ENCODE peak calls at places on chromosome 22, in four cellular contexts. One of them, this sample, is unnamed.

GRCh38 chr22:48827904-48828555 is 999.6 kb downstream of the BRD1 start:
- DNase-seq in upper lobe of right lung: peak
- DNase-seq in LNCaP clone FGC: no peak
- DNase-seq in AG10803: no peak
- DNase-seq in this sample: no peak

GRCh38 chr22:33883961-33884808 is 36.1 kb downstream of the LARGE1 start:
- DNase-seq in LNCaP clone FGC: no peak
- DNase-seq in AG10803: no peak
- DNase-seq in upper lobe of right lung: no peak
- DNase-seq in this sample: no peak

GRCh38 chr22:49295851-49296560 is 531.7 kb downstream of the BRD1 start:
- DNase-seq in LNCaP clone FGC: no peak
- DNase-seq in AG10803: no peak
- DNase-seq in upper lobe of right lung: peak
- DNase-seq in this sample: no peak

GRCh38 chr22:32951807-32952153 is 106.4 kb downstream of the SYN3 start:
- DNase-seq in upper lobe of right lung: no peak
- DNase-seq in LNCaP clone FGC: no peak
- DNase-seq in AG10803: no peak
- DNase-seq in this sample: no peak

GRCh38 chr22:50112151-50113118 is 22.6 kb downstream of the MOV10L1 start:
- DNase-seq in AG10803: peak
- DNase-seq in upper lobe of right lung: no peak
- DNase-seq in LNCaP clone FGC: no peak
- DNase-seq in this sample: peak

GRCh38 chr22:32079110-32080089 is 36.3 kb downstream of the SLC5A1 start:
- DNase-seq in upper lobe of right lung: no peak
- DNase-seq in LNCaP clone FGC: peak
- DNase-seq in AG10803: peak
- DNase-seq in this sample: peak

GRCh38 chr22:48820481-48821345 is 1007.0 kb downstream of the BRD1 start:
- DNase-seq in LNCaP clone FGC: no peak
- DNase-seq in upper lobe of right lung: peak
- DNase-seq in AG10803: no peak
- DNase-seq in this sample: no peak

GRCh38 chr22:49349181-49349835 is 478.4 kb downstream of the BRD1 start:
- DNase-seq in AG10803: no peak
- DNase-seq in upper lobe of right lung: peak
- DNase-seq in LNCaP clone FGC: no peak
- DNase-seq in this sample: no peak

GRCh38 chr22:50171965-50172421 is 1.5 kb downstream of the PANX2 start:
- DNase-seq in AG10803: no peak
- DNase-seq in LNCaP clone FGC: no peak
- DNase-seq in upper lobe of right lung: no peak
- DNase-seq in this sample: no peak

GRCh38 chr22:30325065-30325720 is 1.5 kb downstream of the TBC1D10A start:
- DNase-seq in AG10803: peak
- DNase-seq in LNCaP clone FGC: no peak
- DNase-seq in upper lobe of right lung: no peak
- DNase-seq in this sample: peak

GRCh38 chr22:20438678-20439492 is 1.3 kb upstream of the SCARF2 start:
- DNase-seq in AG10803: no peak
- DNase-seq in LNCaP clone FGC: no peak
- DNase-seq in upper lobe of right lung: peak
- DNase-seq in this sample: no peak

GRCh38 chr22:50399751-50400331 is 56.7 kb downstream of the PPP6R2 start:
- DNase-seq in upper lobe of right lung: no peak
- DNase-seq in LNCaP clone FGC: no peak
- DNase-seq in AG10803: peak
- DNase-seq in this sample: peak

GRCh38 chr22:17257578-17257977 is 38.3 kb upstream of the ADA2 start:
- DNase-seq in AG10803: no peak
- DNase-seq in upper lobe of right lung: no peak
- DNase-seq in LNCaP clone FGC: no peak
- DNase-seq in this sample: no peak

GRCh38 chr22:40834628-40835027 is 15.5 kb upstream of the SLC25A17 start:
- DNase-seq in LNCaP clone FGC: no peak
- DNase-seq in upper lobe of right lung: no peak
- DNase-seq in AG10803: no peak
- DNase-seq in this sample: no peak

GRCh38 chr22:31947296-31947695 is 3.0 kb downstream of the YWHAH start:
- DNase-seq in AG10803: no peak
- DNase-seq in LNCaP clone FGC: no peak
- DNase-seq in upper lobe of right lung: no peak
- DNase-seq in this sample: peak

GRCh38 chr22:49838771-49839717 is 11.4 kb upstream of the BRD1 start:
- DNase-seq in AG10803: no peak
- DNase-seq in upper lobe of right lung: no peak
- DNase-seq in LNCaP clone FGC: no peak
- DNase-seq in this sample: no peak

GRCh38 chr22:37282385-37282677 is at the start of gene CYTH4:
- DNase-seq in AG10803: no peak
- DNase-seq in upper lobe of right lung: peak
- DNase-seq in LNCaP clone FGC: no peak
- DNase-seq in this sample: no peak

DNA sequence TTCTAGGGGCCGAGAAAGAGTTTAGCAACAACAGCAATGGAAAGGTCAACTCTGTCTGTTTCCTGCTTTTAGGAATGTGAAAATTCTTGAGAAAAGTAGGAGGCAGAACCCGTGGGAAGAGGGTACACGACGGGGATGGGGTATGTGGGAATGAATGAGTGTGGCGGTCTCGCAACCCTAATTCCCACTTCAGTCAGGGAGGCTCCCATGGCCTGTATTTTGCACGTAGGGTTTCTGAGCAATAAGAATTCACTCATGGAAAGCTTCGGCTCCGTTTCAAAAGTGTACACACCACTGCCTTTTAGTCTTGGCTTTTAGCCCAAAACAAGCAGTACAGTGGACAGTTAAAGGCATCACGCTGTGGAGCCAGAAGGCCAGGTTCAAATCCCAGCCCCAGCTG is 116.7 kb downstream of the MN1 start:
- DNase-seq in LNCaP clone FGC: no peak
- DNase-seq in AG10803: no peak
- DNase-seq in upper lobe of right lung: no peak
- DNase-seq in this sample: no peak
- TF ChIP-seq CTCF in LNCaP clone FGC: no peak
- TF ChIP-seq CTCF in AG10803: no peak
- TF ChIP-seq CTCF in upper lobe of right lung: no peak
- TF ChIP-seq CTCF in this sample: no peak

GRCh38 chr22:24437091-24437490 is 9.7 kb downstream of the ADORA2A start:
- DNase-seq in upper lobe of right lung: no peak
- DNase-seq in LNCaP clone FGC: no peak
- DNase-seq in AG10803: no peak
- DNase-seq in this sample: no peak
- H3K4me3 ChIP-seq in upper lobe of right lung: no peak
- H3K4me3 ChIP-seq in LNCaP clone FGC: no peak
- H3K4me3 ChIP-seq in AG10803: no peak
- H3K4me3 ChIP-seq in this sample: no peak

DNA sequence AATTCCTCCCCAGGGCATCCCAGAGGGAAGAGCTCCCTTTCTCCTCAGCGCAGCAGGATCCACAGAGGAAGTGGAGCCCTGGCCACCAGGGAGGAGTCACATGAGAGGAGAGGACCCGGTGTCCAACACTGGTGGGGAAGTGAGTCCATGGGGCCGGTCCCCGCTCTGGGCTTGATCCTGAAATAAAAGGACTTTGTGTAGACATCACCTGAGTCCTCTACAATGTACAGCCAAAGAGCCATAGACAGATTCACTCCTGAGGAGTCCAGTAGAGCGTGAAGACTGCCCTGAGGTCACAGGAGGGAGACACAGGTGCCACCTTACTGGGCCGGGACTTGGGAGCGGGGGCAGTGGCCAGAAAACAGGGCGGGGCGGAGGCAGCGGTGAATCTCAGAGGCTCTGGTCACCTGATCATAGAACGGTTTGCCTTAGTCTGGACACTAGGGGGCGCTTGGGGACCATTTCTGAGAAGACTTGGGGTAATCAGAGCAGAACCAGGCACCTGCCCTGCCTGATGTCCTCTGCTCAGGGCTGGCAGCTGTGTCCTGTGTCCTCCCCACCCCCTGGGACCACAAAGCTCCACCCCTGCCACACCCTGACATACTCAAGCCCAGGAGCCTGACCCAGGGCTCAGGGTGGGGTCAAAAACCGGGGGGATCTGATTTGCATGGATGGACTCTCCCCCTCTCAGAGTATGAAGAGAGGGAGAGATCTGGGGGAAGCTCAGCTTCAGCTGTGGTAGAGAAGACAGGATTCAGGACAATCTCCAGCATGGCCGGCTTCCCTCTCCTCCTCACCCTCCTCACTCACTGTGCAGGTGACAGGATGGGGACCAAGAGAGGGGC is 112.7 kb downstream of the VPREB1 start:
- DNase-seq in LNCaP clone FGC: peak
- DNase-seq in upper lobe of right lung: peak
- DNase-seq in AG10803: peak
- DNase-seq in this sample: peak
- TF ChIP-seq CTCF in LNCaP clone FGC: peak
- TF ChIP-seq CTCF in upper lobe of right lung: peak
- TF ChIP-seq CTCF in AG10803: peak
- TF ChIP-seq CTCF in this sample: peak

GRCh38 chr22:45280583-45280972 is 4.2 kb upstream of the UPK3A start:
- DNase-seq in LNCaP clone FGC: peak
- DNase-seq in upper lobe of right lung: no peak
- DNase-seq in AG10803: no peak
- DNase-seq in this sample: no peak

GRCh38 chr22:45286854-45287551 is 2.3 kb downstream of the UPK3A start:
- DNase-seq in upper lobe of right lung: no peak
- DNase-seq in AG10803: no peak
- DNase-seq in LNCaP clone FGC: no peak
- DNase-seq in this sample: no peak

GRCh38 chr22:45285431-45286058 is 796 bp downstream of the UPK3A start:
- DNase-seq in LNCaP clone FGC: no peak
- DNase-seq in AG10803: no peak
- DNase-seq in upper lobe of right lung: no peak
- DNase-seq in this sample: no peak

GRCh38 chr22:45280995-45281394 is 3.8 kb upstream of the UPK3A start:
- DNase-seq in AG10803: no peak
- DNase-seq in upper lobe of right lung: no peak
- DNase-seq in LNCaP clone FGC: no peak
- DNase-seq in this sample: no peak

GRCh38 chr22:45284705-45285305 is at the start of gene UPK3A:
- DNase-seq in upper lobe of right lung: peak
- DNase-seq in LNCaP clone FGC: peak
- DNase-seq in AG10803: no peak
- DNase-seq in this sample: no peak
- H3K4me3 ChIP-seq in upper lobe of right lung: peak
- H3K4me3 ChIP-seq in LNCaP clone FGC: peak
- H3K4me3 ChIP-seq in AG10803: no peak
- H3K4me3 ChIP-seq in this sample: no peak

GRCh38 chr22:44530569-44530968 is 32.5 kb upstream of the RTL6 start:
- DNase-seq in upper lobe of right lung: no peak
- DNase-seq in LNCaP clone FGC: no peak
- DNase-seq in AG10803: no peak
- DNase-seq in this sample: no peak
- TF ChIP-seq CTCF in upper lobe of right lung: no peak
- TF ChIP-seq CTCF in LNCaP clone FGC: no peak
- TF ChIP-seq CTCF in AG10803: no peak
- TF ChIP-seq CTCF in this sample: no peak

GRCh38 chr22:42277988-42278776 is 7.7 kb upstream of the TCF20 start:
- DNase-seq in LNCaP clone FGC: no peak
- DNase-seq in AG10803: no peak
- DNase-seq in upper lobe of right lung: no peak
- DNase-seq in this sample: no peak
- H3K4me3 ChIP-seq in LNCaP clone FGC: no peak
- H3K4me3 ChIP-seq in AG10803: no peak
- H3K4me3 ChIP-seq in upper lobe of right lung: no peak
- H3K4me3 ChIP-seq in this sample: no peak

GRCh38 chr22:26086359-26086758 is 82.9 kb upstream of the SEZ6L start:
- DNase-seq in AG10803: no peak
- DNase-seq in LNCaP clone FGC: no peak
- DNase-seq in upper lobe of right lung: no peak
- DNase-seq in this sample: no peak
- TF ChIP-seq CTCF in AG10803: no peak
- TF ChIP-seq CTCF in LNCaP clone FGC: peak
- TF ChIP-seq CTCF in upper lobe of right lung: no peak
- TF ChIP-seq CTCF in this sample: no peak

GRCh38 chr22:46673677-46674236 is 53.6 kb downstream of the GRAMD4 start:
- DNase-seq in LNCaP clone FGC: no peak
- DNase-seq in AG10803: no peak
- DNase-seq in upper lobe of right lung: no peak
- DNase-seq in this sample: no peak
- H3K4me3 ChIP-seq in LNCaP clone FGC: no peak
- H3K4me3 ChIP-seq in AG10803: no peak
- H3K4me3 ChIP-seq in upper lobe of right lung: no peak
- H3K4me3 ChIP-seq in this sample: no peak

GRCh38 chr22:38973289-38974169 is 8.6 kb upstream of the APOBEC3B start:
- DNase-seq in upper lobe of right lung: no peak
- DNase-seq in LNCaP clone FGC: peak
- DNase-seq in AG10803: peak
- DNase-seq in this sample: peak
- TF ChIP-seq CTCF in upper lobe of right lung: peak
- TF ChIP-seq CTCF in LNCaP clone FGC: peak
- TF ChIP-seq CTCF in AG10803: peak
- TF ChIP-seq CTCF in this sample: peak

This sample was measured in fibroblast of mammary gland.